ENCODE peak calls at places on chromosomes 11 and 22, in eight cellular contexts. T is kidney, C is fibroblast of the aortic adventitia, P is fibroblast of lung, K is psoas muscle, Z is right atrium auricular region, I is Caco-2, S is fibroblast of pulmonary artery. O is an unnamed sample.

GRCh38 chr11:2342981-2343380 is 34.1 kb upstream of the CD81 start:
- DNase-seq in T (no peak), C (no peak), P (no peak), K (peak), Z (no peak), I (no peak), S (peak), O (no peak)

GRCh38 chr22:24555496-24556253 is at the start of gene SNRPD3:
- DNase-seq in T (peak), C (peak), P (peak), K (peak), Z (peak), I (peak), S (peak), O (peak)

GRCh38 chr22:35914665-35915476 is 113.8 kb downstream of the RBFOX2 start:
- DNase-seq in T (no peak), C (peak), P (peak), K (peak), Z (peak), I (peak), S (peak), O (peak)

GRCh38 chr22:23007823-23008222 is 62.5 kb upstream of the GNAZ start:
- DNase-seq in T (no peak), C (peak), P (no peak), K (no peak), Z (no peak), I (no peak), S (no peak), O (no peak)

GRCh38 chr11:2748061-2748813 is 48.4 kb upstream of the KCNQ1OT1 start:
- DNase-seq in T (peak), C (no peak), P (no peak), K (peak), Z (no peak), I (peak), S (no peak), O (no peak)

GRCh38 chr11:76735218-76735480 is 48.0 kb upstream of the TSKU start:
- DNase-seq in T (no peak), C (no peak), P (no peak), K (no peak), Z (no peak), I (no peak), S (no peak), O (no peak)

GRCh38 chr11:130625907-130626306 is 177.5 kb downstream of the ADAMTS15 start:
- DNase-seq in T (no peak), C (no peak), P (no peak), K (no peak), Z (no peak), I (no peak), S (no peak), O (no peak)

GRCh38 chr22:45502215-45503070 is at the start of gene FBLN1:
- DNase-seq in T (peak), C (no peak), P (peak), K (peak), Z (no peak), I (peak), S (no peak), O (no peak)

GRCh38 chr11:68312117-68312779 is at the start of gene LRP5:
- DNase-seq in T (no peak), C (no peak), P (no peak), K (no peak), Z (no peak), I (peak), S (no peak), O (no peak)

GRCh38 chr11:45655831-45656230 is 9.6 kb downstream of the CHST1 start:
- DNase-seq in T (no peak), C (no peak), P (no peak), K (no peak), Z (no peak), I (no peak), S (no peak), O (no peak)

GRCh38 chr11:58616594-58616993 is 5.9 kb upstream of the CNTF start:
- DNase-seq in T (no peak), C (peak), P (peak), K (peak), Z (peak), I (no peak), S (peak), O (peak)

GRCh38 chr11:11978792-11979486 is 29.5 kb downstream of the DKK3 start:
- DNase-seq in T (peak), C (peak), P (peak), K (peak), Z (peak), I (no peak), S (peak), O (no peak)

GRCh38 chr11:66288866-66289547 is at the start of gene YIF1A:
- DNase-seq in T (peak), C (peak), P (peak), K (peak), Z (peak), I (peak), S (peak), O (peak)

GRCh38 chr11:69416746-69417145 is 64.7 kb upstream of the LINC01488 start:
- DNase-seq in T (no peak), C (no peak), P (no peak), K (no peak), Z (no peak), I (no peak), S (no peak), O (no peak)

GRCh38 chr11:66070604-66071325 is 693 bp downstream of the PACS1 start:
- DNase-seq in T (peak), C (peak), P (peak), K (peak), Z (peak), I (no peak), S (peak), O (peak)

GRCh38 chr11:63504054-63504453 is 1.8 kb upstream of the LGALS12 start:
- DNase-seq in T (no peak), C (no peak), P (no peak), K (no peak), Z (no peak), I (no peak), S (no peak), O (no peak)

GRCh38 chr22:44063462-44064371 is 39.6 kb downstream of the PARVB start:
- DNase-seq in T (no peak), C (no peak), P (no peak), K (peak), Z (no peak), I (no peak), S (no peak), O (no peak)

GRCh38 chr22:49353185-49353584 is 474.5 kb downstream of the BRD1 start:
- DNase-seq in T (peak), C (no peak), P (no peak), K (no peak), Z (no peak), I (no peak), S (no peak), O (no peak)

GRCh38 chr22:22424210-22424800 is 84.2 kb downstream of the ZNF280B start:
- DNase-seq in T (no peak), C (no peak), P (no peak), K (no peak), Z (peak), I (no peak), S (no peak), O (no peak)

GRCh38 chr11:77081976-77082836 is 15.4 kb downstream of the CAPN5 start:
- DNase-seq in T (peak), C (no peak), P (no peak), K (peak), Z (no peak), I (peak), S (no peak), O (no peak)

GRCh38 chr22:47836957-47837356 is 1074.5 kb downstream of the TBC1D22A start:
- DNase-seq in T (no peak), C (peak), P (peak), K (no peak), Z (no peak), I (no peak), S (peak), O (peak)

GRCh38 chr11:6654281-6655019 is 1.2 kb downstream of the DCHS1 start:
- DNase-seq in T (peak), C (no peak), P (no peak), K (no peak), Z (no peak), I (no peak), S (no peak), O (no peak)

GRCh38 chr11:6655790-6656580 is at the start of gene DCHS1:
- DNase-seq in T (peak), C (no peak), P (no peak), K (no peak), Z (no peak), I (no peak), S (no peak), O (no peak)

GRCh38 chr11:6653656-6654055 is 2.0 kb downstream of the DCHS1 start:
- DNase-seq in T (no peak), C (no peak), P (no peak), K (no peak), Z (no peak), I (no peak), S (no peak), O (no peak)

GRCh38 chr11:6656581-6656915 is 939 bp upstream of the DCHS1 start:
- DNase-seq in T (no peak), C (no peak), P (no peak), K (no peak), Z (no peak), I (no peak), S (no peak), O (no peak)

DNA sequence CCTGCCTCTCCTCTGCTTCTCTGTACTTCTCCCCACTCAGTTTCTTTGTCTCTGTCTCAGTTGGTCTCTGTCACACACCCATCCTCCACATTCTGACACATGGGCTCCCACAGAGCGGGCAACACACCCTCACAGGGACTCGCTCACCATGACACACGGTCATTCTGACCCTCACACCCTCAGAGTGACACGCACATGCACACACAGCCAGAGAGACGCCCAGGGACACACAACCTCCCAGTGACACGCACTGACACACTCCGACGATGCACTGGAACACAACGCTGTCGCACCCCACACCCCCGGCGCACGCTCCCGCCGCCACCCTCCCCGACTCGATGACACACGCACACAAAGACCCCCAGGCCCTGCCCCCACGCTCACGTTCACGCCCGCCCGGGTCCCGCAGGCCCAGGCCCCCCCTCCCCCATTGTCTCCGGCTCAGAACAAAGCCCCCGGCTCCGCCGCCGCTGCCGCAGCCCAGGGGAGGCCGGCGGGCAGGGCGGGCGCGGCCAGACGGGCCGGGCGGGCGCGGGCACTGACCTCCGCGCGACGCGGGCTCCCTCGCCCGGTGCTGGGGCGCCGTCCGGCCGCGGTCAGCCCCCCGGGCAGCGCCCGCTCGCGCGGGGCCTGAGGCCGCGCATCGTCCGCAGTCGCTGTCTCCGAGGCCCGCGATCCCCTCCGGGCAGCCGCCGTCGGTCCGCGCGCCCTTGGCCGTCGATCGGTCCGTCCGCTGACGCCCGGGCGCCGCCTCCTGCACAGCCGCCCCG is 404 bp downstream of the DCHS1 start:
- DNase-seq in T (peak), C (no peak), P (no peak), K (no peak), Z (peak), I (no peak), S (no peak), O (no peak)
- H3K4me3 ChIP-seq in T (peak), C (peak), P (peak), K (peak), Z (peak), I (peak), S (peak), O (no peak)

GRCh38 chr22:42061041-42061440 is 9.6 kb downstream of the NAGA start:
- DNase-seq in T (peak), C (no peak), P (no peak), K (no peak), Z (peak), I (no peak), S (no peak), O (no peak)
- TF ChIP-seq CTCF in T (no peak), C (no peak), P (no peak), K (no peak), Z (no peak), I (no peak), S (no peak), O (no peak)

GRCh38 chr11:119756169-119756568 is 27.2 kb upstream of the NECTIN1 start:
- DNase-seq in T (no peak), C (no peak), P (no peak), K (no peak), Z (no peak), I (peak), S (no peak), O (no peak)

GRCh38 chr11:119754199-119754598 is 25.2 kb upstream of the NECTIN1 start:
- DNase-seq in T (no peak), C (peak), P (no peak), K (no peak), Z (no peak), I (peak), S (no peak), O (no peak)

GRCh38 chr11:119754656-119755350 is 25.8 kb upstream of the NECTIN1 start:
- DNase-seq in T (no peak), C (no peak), P (no peak), K (no peak), Z (no peak), I (peak), S (no peak), O (no peak)

GRCh38 chr11:119757378-119757777 is 28.4 kb upstream of the NECTIN1 start:
- DNase-seq in T (no peak), C (no peak), P (no peak), K (no peak), Z (no peak), I (no peak), S (no peak), O (no peak)

DNA sequence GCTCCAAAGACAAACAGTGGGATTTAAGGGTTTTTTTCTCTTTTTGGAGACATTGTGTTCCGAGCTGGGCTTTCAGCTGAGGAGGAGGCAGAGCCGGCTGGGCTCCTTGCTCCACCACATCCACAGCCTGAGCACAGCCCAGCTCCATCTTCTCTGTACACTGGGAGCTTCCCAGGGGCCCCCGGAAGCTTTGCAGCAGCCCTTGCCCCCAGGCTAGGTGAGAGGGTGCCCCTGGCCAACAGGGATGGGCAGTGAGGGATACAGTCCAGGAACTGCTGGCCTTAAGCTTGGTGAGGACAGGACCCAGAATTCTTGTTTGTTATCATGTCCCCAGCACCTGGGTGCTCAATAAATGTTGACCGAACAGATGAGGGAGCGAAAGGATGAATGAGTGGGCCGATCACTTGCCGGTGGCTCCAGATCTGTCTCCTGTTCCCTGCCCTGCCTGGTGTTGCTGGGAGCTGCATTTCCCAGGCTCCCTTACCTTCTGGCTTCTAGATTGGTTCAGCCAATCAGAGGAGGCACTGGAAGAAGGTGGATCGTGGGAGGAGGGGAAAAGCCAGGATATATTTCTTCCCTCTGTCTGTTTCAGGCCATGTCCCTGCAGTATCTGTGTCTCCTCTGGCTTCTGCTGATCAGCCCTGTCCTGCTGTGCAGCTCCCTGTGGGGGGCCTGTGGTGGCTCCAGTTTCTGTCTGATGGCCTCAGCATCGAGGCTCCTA is 26.5 kb upstream of the NECTIN1 start:
- DNase-seq in T (no peak), C (no peak), P (no peak), K (no peak), Z (no peak), I (peak), S (no peak), O (no peak)
- H3K4me3 ChIP-seq in T (no peak), C (no peak), P (no peak), K (no peak), Z (no peak), I (no peak), S (no peak), O (no peak)

DNA sequence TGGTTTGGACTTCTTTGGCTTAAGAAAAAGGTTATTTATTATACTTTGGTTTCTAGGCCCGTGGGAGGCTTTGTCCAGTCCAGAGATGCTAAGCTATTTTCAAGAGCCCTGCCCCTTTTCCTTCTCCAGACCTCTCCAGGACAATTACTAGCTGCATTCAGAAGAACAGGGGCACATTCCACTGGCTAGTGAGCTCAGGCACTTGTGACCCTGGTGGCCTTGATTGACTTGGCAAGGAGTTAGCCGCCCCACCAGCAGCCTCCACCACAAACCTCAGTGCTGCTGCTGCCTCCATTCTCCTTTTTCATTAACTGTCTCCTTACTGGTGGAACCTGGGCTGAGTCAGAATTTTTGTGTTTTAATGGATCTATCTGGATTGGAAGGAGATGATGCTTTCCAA is 747.4 kb upstream of the TENM4 start:
- DNase-seq in T (no peak), C (no peak), P (no peak), K (no peak), Z (no peak), I (no peak), S (no peak), O (no peak)
- TF ChIP-seq CTCF in T (no peak), C (no peak), P (no peak), K (no peak), Z (no peak), I (no peak), S (no peak), O (no peak)

GRCh38 chr11:93850585-93851018 is at the start of gene VSTM5:
- DNase-seq in T (no peak), C (no peak), P (no peak), K (no peak), Z (no peak), I (no peak), S (no peak), O (peak)

GRCh38 chr11:93846411-93846810 is 4.0 kb downstream of the VSTM5 start:
- DNase-seq in T (no peak), C (peak), P (peak), K (no peak), Z (no peak), I (no peak), S (no peak), O (no peak)

GRCh38 chr11:93852242-93852641 is 1.8 kb upstream of the VSTM5 start:
- DNase-seq in T (no peak), C (no peak), P (no peak), K (no peak), Z (peak), I (no peak), S (no peak), O (no peak)

GRCh38 chr11:93849201-93849600 is 1.2 kb downstream of the VSTM5 start:
- DNase-seq in T (no peak), C (no peak), P (no peak), K (no peak), Z (peak), I (no peak), S (no peak), O (no peak)

GRCh38 chr11:93849751-93850584 is 450 bp downstream of the VSTM5 start:
- DNase-seq in T (peak), C (peak), P (peak), K (peak), Z (peak), I (peak), S (peak), O (no peak)
- H3K4me3 ChIP-seq in T (peak), C (peak), P (peak), K (peak), Z (peak), I (peak), S (peak), O (peak)

GRCh38 chr11:34792143-34792542 is 124.0 kb downstream of the APIP start:
- DNase-seq in T (no peak), C (peak), P (no peak), K (no peak), Z (no peak), I (no peak), S (no peak), O (no peak)
- TF ChIP-seq CTCF in T (no peak), C (peak), P (no peak), K (no peak), Z (no peak), I (no peak), S (no peak), O (no peak)

DNA sequence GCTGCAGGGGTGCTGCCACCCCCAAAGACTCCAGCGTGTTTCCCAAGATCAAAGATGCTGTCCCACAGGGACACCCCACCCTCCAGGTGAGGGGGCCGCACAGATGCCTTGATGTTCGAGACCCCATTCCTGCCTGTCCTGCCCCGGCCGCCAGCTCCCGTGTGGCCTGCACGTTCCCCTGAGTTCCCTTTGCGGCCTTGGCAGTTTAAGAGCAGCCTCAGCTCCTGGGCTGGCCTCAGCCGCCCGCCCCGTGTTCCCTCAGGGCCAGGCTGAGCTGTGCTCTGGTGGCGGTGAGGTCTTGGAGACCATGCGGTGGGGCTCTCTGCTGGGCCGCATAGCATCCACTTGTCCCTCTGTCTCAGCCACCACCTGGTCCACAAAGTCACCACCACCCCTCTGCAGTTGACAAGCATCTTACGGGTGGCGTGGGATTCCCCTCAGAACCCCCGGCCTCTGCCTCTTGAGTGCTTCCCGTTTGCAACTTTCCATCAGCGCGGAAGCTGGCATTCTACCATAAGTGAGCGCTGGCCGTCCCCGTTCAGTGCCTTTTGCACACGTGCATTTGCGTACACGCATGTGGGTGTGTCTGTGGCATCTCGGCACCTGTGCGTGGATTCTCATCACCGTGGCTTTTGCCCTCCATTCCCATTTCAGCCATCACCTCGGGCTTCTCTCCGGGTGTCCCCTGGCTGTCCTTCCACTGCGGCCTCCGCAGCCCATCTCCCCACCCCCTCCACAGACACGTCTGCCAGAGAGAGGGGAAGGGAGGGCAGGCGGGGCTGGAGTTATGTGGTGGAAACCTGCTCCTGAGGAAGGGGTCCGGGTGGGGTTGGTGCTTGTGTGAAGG is 35.9 kb downstream of the CTTN start:
- DNase-seq in T (peak), C (no peak), P (no peak), K (peak), Z (no peak), I (no peak), S (no peak), O (no peak)
- H3K4me3 ChIP-seq in T (no peak), C (no peak), P (no peak), K (no peak), Z (no peak), I (no peak), S (no peak), O (no peak)

GRCh38 chr11:119322921-119323531 is 6.1 kb upstream of the MCAM start:
- DNase-seq in T (no peak), C (no peak), P (no peak), K (peak), Z (no peak), I (no peak), S (no peak), O (no peak)

GRCh38 chr11:119319136-119319701 is 2.3 kb upstream of the MCAM start:
- DNase-seq in T (no peak), C (no peak), P (no peak), K (no peak), Z (no peak), I (no peak), S (no peak), O (no peak)

GRCh38 chr11:119322360-119322739 is 5.4 kb upstream of the MCAM start:
- DNase-seq in T (no peak), C (no peak), P (peak), K (no peak), Z (no peak), I (peak), S (no peak), O (no peak)

GRCh38 chr11:119319702-119320592 is 3.0 kb upstream of the MCAM start:
- DNase-seq in T (peak), C (no peak), P (no peak), K (no peak), Z (no peak), I (peak), S (no peak), O (no peak)

GRCh38 chr11:119320593-119321524 is 3.9 kb upstream of the MCAM start:
- DNase-seq in T (peak), C (peak), P (peak), K (peak), Z (no peak), I (peak), S (peak), O (no peak)
- TF ChIP-seq CTCF in T (no peak), C (no peak), P (no peak), K (no peak), Z (no peak), I (no peak), S (no peak), O (no peak)

O was measured in bronchial epithelial cell.